ENCODE peak calls at places on chromosome 5, in six cellular contexts. S, R, X, J, N and Z are unnamed samples.

GRCh38 chr5:72552041-72552557 is 44.9 kb upstream of the ZNF366 start:
- DNase-seq in S (no peak), R (peak; percentile 96), X (peak; percentile 36), J (no peak), N (no peak), Z (no peak)

GRCh38 chr5:113343343-113343742 is 91.4 kb downstream of the TSSK1B start:
- DNase-seq in S (no peak), R (peak; percentile 89), X (peak; percentile 66), J (no peak), N (peak; percentile 30), Z (peak; percentile 39)

GRCh38 chr5:171624396-171624795 is 161.2 kb upstream of the SMIM23 start:
- DNase-seq in S (no peak), R (no peak), X (no peak), J (no peak), N (no peak), Z (no peak)

GRCh38 chr5:73392775-73393174 is 55.8 kb downstream of the FOXD1 start:
- DNase-seq in S (no peak), R (no peak), X (no peak), J (peak; percentile 18), N (no peak), Z (no peak)

GRCh38 chr5:57221049-57221568 is 47.2 kb downstream of the GPBP1 start:
- DNase-seq in S (no peak), R (peak; percentile 74), X (peak; percentile 34), J (no peak), N (peak; percentile 48), Z (no peak)

GRCh38 chr5:151880304-151880703 is 44.3 kb downstream of the GLRA1 start:
- DNase-seq in S (no peak), R (no peak), X (no peak), J (no peak), N (peak; percentile 74), Z (no peak)

GRCh38 chr5:398475-399295 is 44.3 kb upstream of the EXOC3 start:
- DNase-seq in S (no peak), R (no peak), X (no peak), J (no peak), N (no peak), Z (no peak)

GRCh38 chr5:68652507-68652906 is 437.0 kb downstream of the PIK3R1 start:
- DNase-seq in S (peak; percentile 77), R (peak; percentile 81), X (no peak), J (no peak), N (no peak), Z (no peak)

GRCh38 chr5:172373680-172374079 is 80.6 kb downstream of the SH3PXD2B start:
- DNase-seq in S (no peak), R (no peak), X (no peak), J (no peak), N (no peak), Z (no peak)

GRCh38 chr5:141363952-141364660 is at the start of gene PCDHGA5:
- DNase-seq in S (no peak), R (peak; percentile 12), X (no peak), J (no peak), N (no peak), Z (no peak)

GRCh38 chr5:102666164-102666951 is 88.7 kb upstream of the PAM start:
- DNase-seq in S (no peak), R (peak; percentile 3), X (no peak), J (peak; percentile 23), N (no peak), Z (no peak)

GRCh38 chr5:111930905-111931461 is 174.0 kb upstream of the NREP start:
- DNase-seq in S (no peak), R (no peak), X (peak; percentile 78), J (no peak), N (no peak), Z (peak; percentile 69)

GRCh38 chr5:111932628-111933027 is 175.6 kb upstream of the NREP start:
- DNase-seq in S (no peak), R (peak; percentile 56), X (peak; percentile 30), J (no peak), N (peak; percentile 15), Z (no peak)

GRCh38 chr5:111931658-111932057 is 174.7 kb upstream of the NREP start:
- DNase-seq in S (no peak), R (no peak), X (no peak), J (no peak), N (no peak), Z (no peak)

GRCh38 chr5:111930407-111930806 is 173.4 kb upstream of the NREP start:
- DNase-seq in S (no peak), R (no peak), X (no peak), J (no peak), N (no peak), Z (no peak)

DNA sequence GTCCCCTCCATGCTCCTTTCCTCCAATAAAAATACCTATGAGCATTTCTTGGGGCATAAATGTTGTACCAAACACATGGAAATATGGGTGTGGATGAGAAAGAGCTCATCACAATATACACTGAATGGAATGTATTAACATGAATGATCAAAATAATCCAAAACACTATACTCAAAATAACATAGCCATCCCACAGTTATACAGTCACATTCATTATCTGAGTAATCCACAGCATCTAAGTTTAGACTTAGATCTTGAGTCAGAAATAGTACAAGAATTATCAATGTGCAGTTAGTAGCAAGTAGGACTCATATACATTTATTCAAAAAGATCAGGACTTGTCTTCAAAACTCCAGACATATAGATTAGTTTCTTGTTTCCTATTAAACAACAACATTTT is 175.2 kb upstream of the NREP start:
- DNase-seq in S (no peak), R (no peak), X (no peak), J (no peak), N (no peak), Z (no peak)
- H3K27ac ChIP-seq in S (no peak overlapping the region), R (no peak overlapping the region), X (peak overlapping the region; percentile 88), J (no peak overlapping the region), N (no peak overlapping the region), Z (no peak overlapping the region)

DNA sequence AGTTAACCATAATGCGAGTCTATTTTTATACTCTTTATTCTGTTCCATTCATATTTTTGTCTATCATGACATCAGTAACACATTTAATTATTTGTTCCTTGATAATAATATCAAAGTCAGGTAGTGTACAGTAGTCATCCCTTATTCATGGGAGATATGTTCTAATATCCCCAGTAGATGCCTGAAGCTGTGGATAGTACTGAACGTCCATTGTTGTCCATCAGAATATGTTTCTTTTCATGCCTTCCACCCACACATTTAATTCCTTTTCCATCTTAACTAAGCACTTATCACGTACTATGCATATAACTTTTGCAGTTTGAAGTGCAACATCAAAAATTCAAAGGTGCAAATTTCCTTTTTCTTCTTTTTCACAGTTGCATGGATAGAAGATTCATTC is 53.6 kb downstream of the FER start:
- DNase-seq in S (no peak), R (no peak), X (no peak), J (no peak), N (no peak), Z (no peak)
- H3K27ac ChIP-seq in S (no peak overlapping the region), R (no peak overlapping the region), X (peak overlapping the region; percentile 55), J (no peak overlapping the region), N (no peak overlapping the region), Z (peak overlapping the region; percentile 85)

GRCh38 chr5:95669985-95670384 is 12.8 kb downstream of the SPATA9 start:
- DNase-seq in S (no peak), R (no peak), X (peak; percentile 4), J (no peak), N (no peak), Z (no peak)
- H3K27ac ChIP-seq in S (peak overlapping the region; percentile 50), R (peak overlapping the region; percentile 3), X (peak overlapping the region; percentile 54), J (no peak overlapping the region), N (peak overlapping the region; percentile 36), Z (no peak overlapping the region)

GRCh38 chr5:95445442-95445841 is 54.3 kb downstream of the FAM81B start:
- DNase-seq in S (no peak), R (no peak), X (no peak), J (no peak), N (no peak), Z (no peak)
- H3K27ac ChIP-seq in S (no peak overlapping the region), R (no peak overlapping the region), X (no peak overlapping the region), J (no peak overlapping the region), N (no peak overlapping the region), Z (peak overlapping the region; percentile 48)

GRCh38 chr5:112254303-112254702 is 164.8 kb downstream of the EPB41L4A start:
- DNase-seq in S (no peak), R (no peak), X (no peak), J (no peak), N (no peak), Z (no peak)
- H3K27ac ChIP-seq in S (peak overlapping the region; percentile 60), R (no peak overlapping the region), X (no peak overlapping the region), J (no peak overlapping the region), N (peak overlapping the region; percentile 57), Z (peak overlapping the region; percentile 38)

DNA sequence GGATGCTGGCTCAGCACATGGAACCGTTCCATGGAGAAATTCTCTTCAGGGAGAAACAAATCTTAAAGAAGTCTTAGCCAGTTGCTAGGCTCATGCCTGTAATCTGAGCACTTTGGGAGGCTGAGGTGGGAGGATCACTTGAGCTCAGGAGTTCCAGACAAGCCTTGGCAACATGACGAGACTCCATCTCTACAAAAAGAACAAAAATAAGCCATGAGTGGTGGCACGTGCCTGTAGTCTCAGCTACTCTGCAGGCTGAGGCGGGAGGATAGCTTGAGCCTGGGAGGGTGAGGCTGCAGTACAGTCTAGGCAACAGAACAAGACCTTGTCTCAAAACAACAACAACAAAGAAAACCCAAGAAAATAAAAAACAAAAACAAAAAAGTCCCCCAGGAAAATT is 8.2 kb downstream of the HSPB3 start:
- DNase-seq in S (peak; percentile 21), R (peak; percentile 10), X (no peak), J (no peak), N (no peak), Z (no peak)
- H3K27ac ChIP-seq in S (no peak overlapping the region), R (no peak overlapping the region), X (no peak overlapping the region), J (no peak overlapping the region), N (no peak overlapping the region), Z (no peak overlapping the region)

GRCh38 chr5:3049261-3049660 is 297.8 kb upstream of the IRX2 start:
- DNase-seq in S (no peak), R (no peak), X (no peak), J (no peak), N (no peak), Z (no peak)
- H3K27ac ChIP-seq in S (no peak overlapping the region), R (no peak overlapping the region), X (no peak overlapping the region), J (no peak overlapping the region), N (no peak overlapping the region), Z (no peak overlapping the region)